ENCODE peak calls at places on chromosomes 7 and 10, in four cellular contexts. One of them, this sample, is unnamed.

GRCh38 chr10:49534670-49535381 is 4.1 kb downstream of the ERCC6 start:
- DNase-seq in stomach: no peak
- DNase-seq in AG04449: no peak
- DNase-seq in lower lobe of right lung: no peak
- DNase-seq in this sample: no peak

GRCh38 chr10:79495306-79495705 is 17.0 kb upstream of the EIF5AL1 start:
- DNase-seq in stomach: no peak
- DNase-seq in AG04449: no peak
- DNase-seq in lower lobe of right lung: no peak
- DNase-seq in this sample: no peak

GRCh38 chr7:5284304-5285281 is 1.9 kb downstream of the SLC29A4 start:
- DNase-seq in lower lobe of right lung: peak
- DNase-seq in stomach: peak
- DNase-seq in AG04449: no peak
- DNase-seq in this sample: no peak

GRCh38 chr10:100341953-100342626 is 4.9 kb upstream of the SCD start:
- DNase-seq in lower lobe of right lung: no peak
- DNase-seq in stomach: peak
- DNase-seq in AG04449: no peak
- DNase-seq in this sample: no peak

GRCh38 chr10:100534726-100535125 is 1.0 kb upstream of the HIF1AN start:
- DNase-seq in stomach: no peak
- DNase-seq in AG04449: no peak
- DNase-seq in lower lobe of right lung: no peak
- DNase-seq in this sample: no peak

GRCh38 chr10:3397846-3398245 is 225.3 kb upstream of the PITRM1 start:
- DNase-seq in stomach: no peak
- DNase-seq in lower lobe of right lung: no peak
- DNase-seq in AG04449: no peak
- DNase-seq in this sample: no peak

GRCh38 chr7:79292834-79293233 is 160.6 kb downstream of the MAGI2 start:
- DNase-seq in lower lobe of right lung: no peak
- DNase-seq in stomach: no peak
- DNase-seq in AG04449: no peak
- DNase-seq in this sample: no peak

GRCh38 chr10:98411768-98412167 is 3.2 kb downstream of the PYROXD2 start:
- DNase-seq in AG04449: no peak
- DNase-seq in stomach: no peak
- DNase-seq in lower lobe of right lung: no peak
- DNase-seq in this sample: no peak

GRCh38 chr7:105024734-105025133 is 10.7 kb downstream of the KMT2E start:
- DNase-seq in AG04449: no peak
- DNase-seq in lower lobe of right lung: no peak
- DNase-seq in stomach: no peak
- DNase-seq in this sample: no peak

GRCh38 chr7:108030536-108030935 is 27.6 kb upstream of the LAMB1 start:
- DNase-seq in AG04449: no peak
- DNase-seq in stomach: no peak
- DNase-seq in lower lobe of right lung: no peak
- DNase-seq in this sample: no peak

GRCh38 chr10:128007017-128007416 is 100.1 kb downstream of the PTPRE start:
- DNase-seq in stomach: no peak
- DNase-seq in AG04449: no peak
- DNase-seq in lower lobe of right lung: no peak
- DNase-seq in this sample: no peak

GRCh38 chr10:61465216-61465496 is 12.0 kb upstream of the TMEM26 start:
- DNase-seq in lower lobe of right lung: no peak
- DNase-seq in stomach: no peak
- DNase-seq in AG04449: no peak
- DNase-seq in this sample: no peak

GRCh38 chr7:149783386-149784250 is 10.2 kb upstream of the ZNF467 start:
- DNase-seq in lower lobe of right lung: no peak
- DNase-seq in stomach: no peak
- DNase-seq in AG04449: no peak
- DNase-seq in this sample: no peak

GRCh38 chr10:95542330-95542729 is 18.8 kb downstream of the SORBS1 start:
- DNase-seq in AG04449: no peak
- DNase-seq in stomach: peak
- DNase-seq in lower lobe of right lung: no peak
- DNase-seq in this sample: no peak

GRCh38 chr10:58414270-58415041 is 29.2 kb downstream of the TFAM start:
- DNase-seq in lower lobe of right lung: no peak
- DNase-seq in stomach: no peak
- DNase-seq in AG04449: no peak
- DNase-seq in this sample: peak

GRCh38 chr10:68470300-68470699 is 1.5 kb downstream of the DNA2 start:
- DNase-seq in lower lobe of right lung: no peak
- DNase-seq in stomach: no peak
- DNase-seq in AG04449: no peak
- DNase-seq in this sample: no peak

GRCh38 chr10:84198206-84198915 is 4.0 kb downstream of the CDHR1 start:
- DNase-seq in stomach: no peak
- DNase-seq in lower lobe of right lung: no peak
- DNase-seq in AG04449: no peak
- DNase-seq in this sample: no peak

GRCh38 chr7:73307436-73307835 is 1.2 kb downstream of the NSUN5 start:
- DNase-seq in lower lobe of right lung: no peak
- DNase-seq in stomach: no peak
- DNase-seq in AG04449: no peak
- DNase-seq in this sample: no peak

GRCh38 chr7:11332865-11333228 is 359.2 kb downstream of the PHF14 start:
- DNase-seq in lower lobe of right lung: no peak
- DNase-seq in stomach: no peak
- DNase-seq in AG04449: no peak
- DNase-seq in this sample: no peak

GRCh38 chr7:10455936-10456335 is 517.7 kb upstream of the PHF14 start:
- DNase-seq in AG04449: no peak
- DNase-seq in stomach: no peak
- DNase-seq in lower lobe of right lung: no peak
- DNase-seq in this sample: no peak

GRCh38 chr7:107150375-107151073 is 18.3 kb upstream of the HBP1 start:
- DNase-seq in AG04449: no peak
- DNase-seq in lower lobe of right lung: peak
- DNase-seq in stomach: peak
- DNase-seq in this sample: no peak

GRCh38 chr10:112006407-112006806 is 177.2 kb downstream of the GPAM start:
- DNase-seq in AG04449: no peak
- DNase-seq in stomach: no peak
- DNase-seq in lower lobe of right lung: no peak
- DNase-seq in this sample: no peak

GRCh38 chr10:7610651-7611389 is 55.9 kb downstream of the ITIH5 start:
- DNase-seq in lower lobe of right lung: no peak
- DNase-seq in AG04449: peak
- DNase-seq in stomach: no peak
- DNase-seq in this sample: no peak

GRCh38 chr10:48317321-48317990 is 11.0 kb downstream of the MAPK8 start:
- DNase-seq in AG04449: no peak
- DNase-seq in stomach: no peak
- DNase-seq in lower lobe of right lung: no peak
- DNase-seq in this sample: no peak

GRCh38 chr7:42479452-42480303 is 242.7 kb upstream of the GLI3 start:
- DNase-seq in AG04449: no peak
- DNase-seq in lower lobe of right lung: no peak
- DNase-seq in stomach: no peak
- DNase-seq in this sample: no peak

GRCh38 chr7:18352339-18353255 is 143.0 kb upstream of the HDAC9 start:
- DNase-seq in lower lobe of right lung: no peak
- DNase-seq in stomach: peak
- DNase-seq in AG04449: peak
- DNase-seq in this sample: peak

GRCh38 chr10:1661416-1661815 is 75.9 kb downstream of the ADARB2 start:
- DNase-seq in AG04449: no peak
- DNase-seq in lower lobe of right lung: no peak
- DNase-seq in stomach: no peak
- DNase-seq in this sample: no peak
- TF ChIP-seq CTCF in AG04449: no peak
- TF ChIP-seq CTCF in lower lobe of right lung: no peak
- TF ChIP-seq CTCF in stomach: no peak
- TF ChIP-seq CTCF in this sample: no peak

GRCh38 chr10:13439771-13440708 is 88.8 kb downstream of the BEND7 start:
- DNase-seq in AG04449: no peak
- DNase-seq in lower lobe of right lung: peak
- DNase-seq in stomach: peak
- DNase-seq in this sample: no peak

GRCh38 chr10:13439313-13439712 is 89.5 kb downstream of the BEND7 start:
- DNase-seq in lower lobe of right lung: no peak
- DNase-seq in stomach: no peak
- DNase-seq in AG04449: no peak
- DNase-seq in this sample: no peak

GRCh38 chr10:13437026-13437555 is 89.0 kb upstream of the SEPHS1 start:
- DNase-seq in lower lobe of right lung: no peak
- DNase-seq in stomach: no peak
- DNase-seq in AG04449: no peak
- DNase-seq in this sample: peak

GRCh38 chr10:13441476-13441875 is 87.3 kb downstream of the BEND7 start:
- DNase-seq in AG04449: no peak
- DNase-seq in lower lobe of right lung: no peak
- DNase-seq in stomach: no peak
- DNase-seq in this sample: no peak

DNA sequence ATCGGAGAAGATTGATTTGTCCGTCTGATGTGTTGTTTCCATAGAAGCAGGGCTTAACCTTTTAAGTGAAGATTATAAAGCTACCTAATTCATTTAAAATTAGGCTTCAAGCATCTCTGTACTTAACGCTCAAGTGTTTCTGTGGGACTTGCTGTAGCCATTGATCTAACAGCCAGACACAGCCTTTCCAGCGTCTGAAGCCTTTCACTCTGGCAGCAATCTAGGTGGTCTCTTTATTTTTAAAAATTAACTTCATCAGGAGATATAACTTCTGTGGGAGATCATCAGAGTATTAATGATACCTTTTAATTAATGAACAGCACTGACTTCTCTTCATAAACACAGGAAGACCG is 88.1 kb downstream of the BEND7 start:
- DNase-seq in AG04449: no peak
- DNase-seq in lower lobe of right lung: no peak
- DNase-seq in stomach: no peak
- DNase-seq in this sample: no peak
- H3K4me3 ChIP-seq in AG04449: no peak
- H3K4me3 ChIP-seq in lower lobe of right lung: peak
- H3K4me3 ChIP-seq in stomach: peak
- H3K4me3 ChIP-seq in this sample: no peak

GRCh38 chr10:136465-136762 is 1.2 kb downstream of the ZMYND11 start:
- DNase-seq in stomach: no peak
- DNase-seq in AG04449: no peak
- DNase-seq in lower lobe of right lung: no peak
- DNase-seq in this sample: no peak

GRCh38 chr10:137606-138005 is 2.4 kb downstream of the ZMYND11 start:
- DNase-seq in stomach: no peak
- DNase-seq in AG04449: peak
- DNase-seq in lower lobe of right lung: no peak
- DNase-seq in this sample: no peak

GRCh38 chr10:134743-135600 is at the start of gene ZMYND11:
- DNase-seq in lower lobe of right lung: peak
- DNase-seq in AG04449: no peak
- DNase-seq in stomach: peak
- DNase-seq in this sample: no peak

GRCh38 chr10:135601-136464 is 578 bp downstream of the ZMYND11 start:
- DNase-seq in lower lobe of right lung: peak
- DNase-seq in AG04449: no peak
- DNase-seq in stomach: peak
- DNase-seq in this sample: no peak

GRCh38 chr10:137031-137430 is 1.8 kb downstream of the ZMYND11 start:
- DNase-seq in stomach: no peak
- DNase-seq in AG04449: no peak
- DNase-seq in lower lobe of right lung: no peak
- DNase-seq in this sample: no peak
- TF ChIP-seq CTCF in stomach: no peak
- TF ChIP-seq CTCF in AG04449: peak
- TF ChIP-seq CTCF in lower lobe of right lung: peak
- TF ChIP-seq CTCF in this sample: peak

DNA sequence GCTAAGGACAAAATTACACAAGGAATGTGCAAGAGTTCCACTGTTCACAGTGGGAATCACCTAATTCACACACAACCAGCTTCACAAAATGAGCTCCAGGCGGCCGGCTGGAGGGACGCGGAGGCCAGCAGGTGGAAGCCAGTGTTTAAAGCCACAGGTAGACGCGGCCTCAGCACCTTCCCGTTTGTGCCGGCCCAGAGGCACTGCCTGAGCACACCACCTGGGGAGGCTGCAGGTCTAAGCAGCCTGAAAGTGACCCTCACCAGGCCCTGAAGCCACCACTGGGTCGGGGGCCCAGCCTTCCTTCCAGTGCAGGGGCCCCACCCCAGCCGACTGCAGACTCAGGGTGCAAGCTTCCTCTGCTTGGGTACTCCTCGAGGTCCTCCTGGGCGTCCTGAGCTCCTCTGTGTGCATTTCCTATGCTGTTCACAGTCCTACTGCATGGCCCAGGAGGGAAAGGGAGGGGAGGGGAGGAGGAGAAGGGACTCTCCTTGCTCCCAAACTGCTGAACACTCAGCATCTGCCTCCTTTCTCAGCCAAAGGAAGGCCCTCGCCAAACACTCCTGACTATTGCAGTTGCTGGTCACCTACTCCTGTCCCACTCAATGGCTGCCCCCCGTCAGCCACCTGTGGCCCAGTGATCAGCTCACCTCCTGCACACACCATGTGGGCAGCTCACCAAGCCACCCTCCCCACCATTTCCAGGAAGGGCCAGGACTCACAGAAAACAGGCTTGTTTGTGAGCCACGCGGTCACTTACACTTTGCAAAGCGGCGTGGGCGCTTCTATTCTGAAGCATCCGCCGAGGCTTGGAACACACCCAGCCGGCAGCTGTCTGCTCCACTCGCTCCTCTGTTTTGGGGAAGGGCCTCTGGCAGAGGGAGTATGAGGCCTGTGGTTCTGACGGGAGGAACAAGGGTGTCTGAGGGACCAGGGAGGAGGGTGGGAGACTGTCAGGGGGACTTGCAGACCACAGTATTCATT is 61.0 kb upstream of the FAM20C start:
- DNase-seq in lower lobe of right lung: peak
- DNase-seq in stomach: no peak
- DNase-seq in AG04449: no peak
- DNase-seq in this sample: no peak
- H3K4me3 ChIP-seq in lower lobe of right lung: no peak
- H3K4me3 ChIP-seq in stomach: no peak
- H3K4me3 ChIP-seq in AG04449: no peak
- H3K4me3 ChIP-seq in this sample: no peak